ENCODE peak calls at places on chromosomes 13 and 19, in ten cellular contexts. One of them, this sample, is unnamed.

GRCh38 chr13:100597253-100597652 is 8.7 kb upstream of the GGACT start:
- DNase-seq in psoas muscle: no peak
- DNase-seq in pancreas: no peak
- DNase-seq in PC-3: no peak
- DNase-seq in ascending aorta: no peak
- DNase-seq in IMR-90: peak
- DNase-seq in gastrocnemius medialis: no peak
- DNase-seq in heart right ventricle: no peak
- DNase-seq in Peyer's patch: no peak
- DNase-seq in body of pancreas: no peak
- DNase-seq in this sample: no peak

GRCh38 chr19:31300406-31300805 is 48.8 kb downstream of the TSHZ3 start:
- DNase-seq in pancreas: no peak
- DNase-seq in ascending aorta: no peak
- DNase-seq in heart right ventricle: no peak
- DNase-seq in gastrocnemius medialis: no peak
- DNase-seq in psoas muscle: no peak
- DNase-seq in PC-3: no peak
- DNase-seq in Peyer's patch: no peak
- DNase-seq in body of pancreas: no peak
- DNase-seq in IMR-90: no peak
- DNase-seq in this sample: no peak

GRCh38 chr19:2693492-2693891 is 9.0 kb downstream of the GNG7 start:
- DNase-seq in heart right ventricle: no peak
- DNase-seq in Peyer's patch: no peak
- DNase-seq in IMR-90: no peak
- DNase-seq in PC-3: no peak
- DNase-seq in pancreas: no peak
- DNase-seq in ascending aorta: no peak
- DNase-seq in psoas muscle: no peak
- DNase-seq in gastrocnemius medialis: no peak
- DNase-seq in body of pancreas: no peak
- DNase-seq in this sample: no peak

GRCh38 chr13:101289764-101290163 is 126.5 kb downstream of the NALCN start:
- DNase-seq in ascending aorta: no peak
- DNase-seq in psoas muscle: no peak
- DNase-seq in heart right ventricle: no peak
- DNase-seq in IMR-90: peak
- DNase-seq in pancreas: peak
- DNase-seq in Peyer's patch: no peak
- DNase-seq in gastrocnemius medialis: no peak
- DNase-seq in PC-3: no peak
- DNase-seq in body of pancreas: no peak
- DNase-seq in this sample: peak

GRCh38 chr13:58247080-58247479 is 615.5 kb downstream of the PCDH17 start:
- DNase-seq in body of pancreas: no peak
- DNase-seq in psoas muscle: no peak
- DNase-seq in pancreas: no peak
- DNase-seq in ascending aorta: no peak
- DNase-seq in Peyer's patch: no peak
- DNase-seq in PC-3: no peak
- DNase-seq in gastrocnemius medialis: no peak
- DNase-seq in IMR-90: no peak
- DNase-seq in heart right ventricle: no peak
- DNase-seq in this sample: no peak

GRCh38 chr13:103656329-103656728 is 590.1 kb upstream of the SLC10A2 start:
- DNase-seq in psoas muscle: no peak
- DNase-seq in ascending aorta: no peak
- DNase-seq in gastrocnemius medialis: no peak
- DNase-seq in heart right ventricle: no peak
- DNase-seq in pancreas: no peak
- DNase-seq in Peyer's patch: no peak
- DNase-seq in IMR-90: no peak
- DNase-seq in PC-3: no peak
- DNase-seq in body of pancreas: no peak
- DNase-seq in this sample: no peak

GRCh38 chr19:35712529-35712909 is 5.3 kb upstream of the KMT2B start:
- DNase-seq in heart right ventricle: no peak
- DNase-seq in pancreas: no peak
- DNase-seq in ascending aorta: no peak
- DNase-seq in IMR-90: no peak
- DNase-seq in Peyer's patch: no peak
- DNase-seq in PC-3: no peak
- DNase-seq in psoas muscle: no peak
- DNase-seq in body of pancreas: no peak
- DNase-seq in gastrocnemius medialis: no peak
- DNase-seq in this sample: no peak

GRCh38 chr13:39269004-39269403 is 230.7 kb downstream of the NHLRC3 start:
- DNase-seq in body of pancreas: no peak
- DNase-seq in PC-3: no peak
- DNase-seq in Peyer's patch: no peak
- DNase-seq in gastrocnemius medialis: no peak
- DNase-seq in heart right ventricle: no peak
- DNase-seq in IMR-90: no peak
- DNase-seq in pancreas: no peak
- DNase-seq in psoas muscle: no peak
- DNase-seq in ascending aorta: no peak
- DNase-seq in this sample: no peak

GRCh38 chr19:3387645-3388589 is 21.5 kb downstream of the NFIC start:
- DNase-seq in body of pancreas: peak
- DNase-seq in heart right ventricle: peak
- DNase-seq in IMR-90: peak
- DNase-seq in gastrocnemius medialis: peak
- DNase-seq in psoas muscle: peak
- DNase-seq in ascending aorta: peak
- DNase-seq in Peyer's patch: peak
- DNase-seq in PC-3: no peak
- DNase-seq in pancreas: peak
- DNase-seq in this sample: no peak

GRCh38 chr19:5352229-5352763 is 11.7 kb upstream of the PTPRS start:
- DNase-seq in gastrocnemius medialis: no peak
- DNase-seq in ascending aorta: no peak
- DNase-seq in PC-3: peak
- DNase-seq in Peyer's patch: no peak
- DNase-seq in pancreas: no peak
- DNase-seq in psoas muscle: no peak
- DNase-seq in IMR-90: peak
- DNase-seq in body of pancreas: no peak
- DNase-seq in heart right ventricle: no peak
- DNase-seq in this sample: no peak

GRCh38 chr13:20782116-20782708 is 8.5 kb upstream of the EEF1AKMT1 start:
- DNase-seq in psoas muscle: no peak
- DNase-seq in gastrocnemius medialis: no peak
- DNase-seq in pancreas: no peak
- DNase-seq in Peyer's patch: no peak
- DNase-seq in IMR-90: no peak
- DNase-seq in PC-3: no peak
- DNase-seq in ascending aorta: no peak
- DNase-seq in heart right ventricle: no peak
- DNase-seq in body of pancreas: no peak
- DNase-seq in this sample: no peak

GRCh38 chr19:19628499-19629134 is 597 bp upstream of the LPAR2 start:
- DNase-seq in gastrocnemius medialis: no peak
- DNase-seq in psoas muscle: no peak
- DNase-seq in body of pancreas: peak
- DNase-seq in Peyer's patch: peak
- DNase-seq in pancreas: peak
- DNase-seq in IMR-90: peak
- DNase-seq in heart right ventricle: no peak
- DNase-seq in PC-3: peak
- DNase-seq in ascending aorta: no peak
- DNase-seq in this sample: peak

GRCh38 chr13:111573801-111574200 is 253.4 kb downstream of the TEX29 start:
- DNase-seq in heart right ventricle: no peak
- DNase-seq in gastrocnemius medialis: no peak
- DNase-seq in body of pancreas: no peak
- DNase-seq in pancreas: no peak
- DNase-seq in IMR-90: no peak
- DNase-seq in psoas muscle: no peak
- DNase-seq in Peyer's patch: no peak
- DNase-seq in ascending aorta: no peak
- DNase-seq in PC-3: no peak
- DNase-seq in this sample: no peak

GRCh38 chr19:45985321-45985720 is 9.9 kb upstream of the CCDC61 start:
- DNase-seq in pancreas: no peak
- DNase-seq in PC-3: no peak
- DNase-seq in Peyer's patch: no peak
- DNase-seq in ascending aorta: no peak
- DNase-seq in IMR-90: no peak
- DNase-seq in body of pancreas: no peak
- DNase-seq in psoas muscle: no peak
- DNase-seq in gastrocnemius medialis: no peak
- DNase-seq in heart right ventricle: no peak
- DNase-seq in this sample: no peak
- H3K27ac ChIP-seq in pancreas: no peak
- H3K27ac ChIP-seq in PC-3: no peak
- H3K27ac ChIP-seq in Peyer's patch: no peak
- H3K27ac ChIP-seq in ascending aorta: no peak
- H3K27ac ChIP-seq in IMR-90: no peak
- H3K27ac ChIP-seq in body of pancreas: no peak
- H3K27ac ChIP-seq in psoas muscle: no peak
- H3K27ac ChIP-seq in gastrocnemius medialis: no peak
- H3K27ac ChIP-seq in heart right ventricle: no peak
- H3K27ac ChIP-seq in this sample: no peak

DNA sequence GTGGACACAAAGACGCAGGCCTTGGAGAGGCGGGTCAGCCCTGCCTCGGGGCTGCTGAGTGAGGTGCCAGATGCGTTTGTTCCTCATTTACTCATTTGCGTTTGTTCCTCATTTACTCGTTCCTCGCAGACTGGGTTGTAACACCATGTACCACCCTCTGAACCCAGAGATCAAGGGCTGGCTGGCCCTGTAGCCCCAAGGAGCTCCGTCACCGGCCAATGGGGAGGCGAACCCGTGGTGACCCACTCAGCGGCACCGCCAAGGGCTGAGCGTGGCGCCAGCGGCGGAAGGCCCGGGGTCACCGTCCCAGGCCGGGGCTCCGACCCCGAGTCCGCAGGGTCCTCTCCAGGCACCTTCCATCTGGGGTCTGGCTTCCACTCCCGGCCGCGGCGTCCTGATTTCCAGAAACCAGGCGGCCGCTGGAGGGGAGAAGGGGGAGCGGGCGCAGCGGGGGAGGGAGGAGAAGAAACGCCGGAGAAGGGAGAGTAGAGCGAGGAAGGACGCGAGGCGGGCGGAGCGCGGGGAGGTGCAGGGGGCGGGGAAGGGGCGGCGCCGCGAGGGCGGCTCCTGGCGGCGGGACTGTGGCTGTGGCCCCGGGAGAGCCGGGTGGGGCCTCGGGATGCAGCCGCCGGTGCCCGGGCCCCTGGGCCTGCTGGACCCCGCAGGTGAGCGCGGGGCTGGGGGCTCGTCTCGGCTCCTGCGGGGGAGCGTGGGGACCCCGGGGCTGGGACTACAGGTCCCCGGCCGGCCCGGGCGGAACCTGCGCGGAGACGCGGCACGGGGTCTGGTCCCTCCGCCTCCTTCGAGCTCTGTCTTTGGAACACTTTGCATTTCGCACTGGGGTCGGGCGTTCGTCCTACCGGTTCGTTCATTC is at the start of gene TMEM255B:
- DNase-seq in heart right ventricle: peak
- DNase-seq in PC-3: peak
- DNase-seq in IMR-90: peak
- DNase-seq in gastrocnemius medialis: peak
- DNase-seq in body of pancreas: peak
- DNase-seq in ascending aorta: peak
- DNase-seq in psoas muscle: peak
- DNase-seq in Peyer's patch: peak
- DNase-seq in pancreas: peak
- DNase-seq in this sample: peak
- TF ChIP-seq CTCF in heart right ventricle: peak
- TF ChIP-seq CTCF in PC-3: no peak
- TF ChIP-seq CTCF in IMR-90: peak
- TF ChIP-seq CTCF in gastrocnemius medialis: peak
- TF ChIP-seq CTCF in body of pancreas: peak
- TF ChIP-seq CTCF in ascending aorta: peak
- TF ChIP-seq CTCF in psoas muscle: peak
- TF ChIP-seq CTCF in Peyer's patch: no peak
- TF ChIP-seq CTCF in pancreas: peak
- TF ChIP-seq CTCF in this sample: no peak

GRCh38 chr13:45219938-45220375 is 19.1 kb upstream of the KCTD4 start:
- DNase-seq in psoas muscle: no peak
- DNase-seq in heart right ventricle: no peak
- DNase-seq in PC-3: peak
- DNase-seq in IMR-90: peak
- DNase-seq in pancreas: no peak
- DNase-seq in Peyer's patch: no peak
- DNase-seq in body of pancreas: no peak
- DNase-seq in gastrocnemius medialis: no peak
- DNase-seq in ascending aorta: no peak
- DNase-seq in this sample: peak
- H3K27ac ChIP-seq in psoas muscle: peak
- H3K27ac ChIP-seq in heart right ventricle: no peak
- H3K27ac ChIP-seq in PC-3: peak
- H3K27ac ChIP-seq in IMR-90: no peak
- H3K27ac ChIP-seq in pancreas: no peak
- H3K27ac ChIP-seq in Peyer's patch: peak
- H3K27ac ChIP-seq in body of pancreas: peak
- H3K27ac ChIP-seq in gastrocnemius medialis: peak
- H3K27ac ChIP-seq in ascending aorta: no peak
- H3K27ac ChIP-seq in this sample: no peak

GRCh38 chr19:17109962-17110598 is 34.5 kb downstream of the MYO9B start:
- DNase-seq in body of pancreas: no peak
- DNase-seq in gastrocnemius medialis: peak
- DNase-seq in ascending aorta: no peak
- DNase-seq in pancreas: no peak
- DNase-seq in psoas muscle: peak
- DNase-seq in PC-3: no peak
- DNase-seq in Peyer's patch: no peak
- DNase-seq in heart right ventricle: peak
- DNase-seq in IMR-90: no peak
- DNase-seq in this sample: no peak

GRCh38 chr19:17109300-17109699 is 33.7 kb downstream of the MYO9B start:
- DNase-seq in pancreas: no peak
- DNase-seq in ascending aorta: no peak
- DNase-seq in PC-3: no peak
- DNase-seq in Peyer's patch: no peak
- DNase-seq in heart right ventricle: no peak
- DNase-seq in psoas muscle: no peak
- DNase-seq in gastrocnemius medialis: no peak
- DNase-seq in IMR-90: no peak
- DNase-seq in body of pancreas: no peak
- DNase-seq in this sample: no peak

GRCh38 chr19:17110599-17110966 is 35.0 kb downstream of the MYO9B start:
- DNase-seq in PC-3: no peak
- DNase-seq in body of pancreas: no peak
- DNase-seq in psoas muscle: no peak
- DNase-seq in Peyer's patch: no peak
- DNase-seq in heart right ventricle: no peak
- DNase-seq in gastrocnemius medialis: no peak
- DNase-seq in ascending aorta: no peak
- DNase-seq in IMR-90: no peak
- DNase-seq in pancreas: no peak
- DNase-seq in this sample: no peak

GRCh38 chr19:17107546-17108452 is 32.2 kb downstream of the MYO9B start:
- DNase-seq in pancreas: peak
- DNase-seq in PC-3: peak
- DNase-seq in psoas muscle: peak
- DNase-seq in IMR-90: peak
- DNase-seq in gastrocnemius medialis: peak
- DNase-seq in heart right ventricle: peak
- DNase-seq in ascending aorta: peak
- DNase-seq in Peyer's patch: no peak
- DNase-seq in body of pancreas: peak
- DNase-seq in this sample: no peak

GRCh38 chr19:17108453-17108784 is 32.8 kb downstream of the MYO9B start:
- DNase-seq in heart right ventricle: no peak
- DNase-seq in body of pancreas: no peak
- DNase-seq in psoas muscle: no peak
- DNase-seq in ascending aorta: no peak
- DNase-seq in Peyer's patch: no peak
- DNase-seq in gastrocnemius medialis: no peak
- DNase-seq in IMR-90: no peak
- DNase-seq in PC-3: no peak
- DNase-seq in pancreas: no peak
- DNase-seq in this sample: no peak
- TF ChIP-seq CTCF in heart right ventricle: no peak
- TF ChIP-seq CTCF in body of pancreas: no peak
- TF ChIP-seq CTCF in psoas muscle: no peak
- TF ChIP-seq CTCF in ascending aorta: no peak
- TF ChIP-seq CTCF in Peyer's patch: no peak
- TF ChIP-seq CTCF in gastrocnemius medialis: no peak
- TF ChIP-seq CTCF in IMR-90: no peak
- TF ChIP-seq CTCF in PC-3: no peak
- TF ChIP-seq CTCF in pancreas: no peak
- TF ChIP-seq CTCF in this sample: no peak